ENCODE peak calls at places on chromosome X, in nine cellular contexts. H, Y, F, T, N, I, P, G and K are unnamed samples.

GRCh38 chrX:30488092-30488491 is 89.5 kb downstream of the TASL start:
- DNase-seq in H (no peak), Y (no peak), F (no peak), T (peak; percentile 26), N (peak; percentile 41), I (no peak), P (no peak), G (no peak), K (no peak)

GRCh38 chrX:44889824-44890223 is 16.8 kb downstream of the KDM6A start:
- DNase-seq in H (no peak), Y (no peak), F (no peak), T (no peak), N (no peak), I (no peak), P (no peak), G (no peak), K (no peak)

GRCh38 chrX:42540150-42540549 is 237.8 kb downstream of the PPP1R2C start:
- DNase-seq in H (no peak), Y (no peak), F (no peak), T (no peak), N (no peak), I (no peak), P (no peak), G (no peak), K (no peak)

GRCh38 chrX:74179071-74179470 is 124.9 kb upstream of the ZCCHC13 start:
- DNase-seq in H (no peak), Y (no peak), F (no peak), T (peak; percentile 36), N (peak; percentile 39), I (peak; percentile 66), P (peak; percentile 20), G (no peak), K (no peak)

GRCh38 chrX:66408507-66408906 is 230.4 kb downstream of the EDA2R start:
- DNase-seq in H (no peak), Y (no peak), F (no peak), T (peak; percentile 4), N (no peak), I (no peak), P (no peak), G (no peak), K (no peak)

GRCh38 chrX:93538575-93538974 is 134.8 kb downstream of the NAP1L3 start:
- DNase-seq in H (no peak), Y (no peak), F (no peak), T (no peak), N (peak; percentile 8), I (no peak), P (no peak), G (no peak), K (no peak)

GRCh38 chrX:24515447-24515846 is 50.4 kb downstream of the PDK3 start:
- DNase-seq in H (no peak), Y (no peak), F (no peak), T (peak; percentile 37), N (no peak), I (no peak), P (no peak), G (no peak), K (no peak)

GRCh38 chrX:42664706-42665105 is 113.3 kb downstream of the PPP1R2C start:
- DNase-seq in H (no peak), Y (no peak), F (no peak), T (no peak), N (no peak), I (no peak), P (no peak), G (no peak), K (no peak)

GRCh38 chrX:63128509-63128908 is 222.6 kb downstream of the SPIN4 start:
- DNase-seq in H (no peak), Y (no peak), F (no peak), T (peak; percentile 36), N (peak; percentile 33), I (no peak), P (no peak), G (no peak), K (peak; percentile 9)

GRCh38 chrX:74931214-74931613 is 6.0 kb upstream of the NEXMIF start:
- DNase-seq in H (no peak), Y (no peak), F (no peak), T (no peak), N (no peak), I (no peak), P (no peak), G (no peak), K (no peak)

GRCh38 chrX:418927-419729 is 32.4 kb upstream of the PPP2R3B start:
- DNase-seq in H (no peak), Y (peak; percentile 13), F (no peak), T (no peak), N (no peak), I (no peak), P (no peak), G (no peak), K (no peak)

GRCh38 chrX:154596290-154596929 is 11.5 kb downstream of the CTAG1A start:
- DNase-seq in H (no peak), Y (no peak), F (no peak), T (no peak), N (peak; percentile 73), I (peak; percentile 93), P (no peak), G (no peak), K (peak; percentile 78)

GRCh38 chrX:57104406-57104805 is 16.9 kb downstream of the SPIN2B start:
- DNase-seq in H (no peak), Y (no peak), F (no peak), T (no peak), N (no peak), I (no peak), P (no peak), G (no peak), K (no peak)

DNA sequence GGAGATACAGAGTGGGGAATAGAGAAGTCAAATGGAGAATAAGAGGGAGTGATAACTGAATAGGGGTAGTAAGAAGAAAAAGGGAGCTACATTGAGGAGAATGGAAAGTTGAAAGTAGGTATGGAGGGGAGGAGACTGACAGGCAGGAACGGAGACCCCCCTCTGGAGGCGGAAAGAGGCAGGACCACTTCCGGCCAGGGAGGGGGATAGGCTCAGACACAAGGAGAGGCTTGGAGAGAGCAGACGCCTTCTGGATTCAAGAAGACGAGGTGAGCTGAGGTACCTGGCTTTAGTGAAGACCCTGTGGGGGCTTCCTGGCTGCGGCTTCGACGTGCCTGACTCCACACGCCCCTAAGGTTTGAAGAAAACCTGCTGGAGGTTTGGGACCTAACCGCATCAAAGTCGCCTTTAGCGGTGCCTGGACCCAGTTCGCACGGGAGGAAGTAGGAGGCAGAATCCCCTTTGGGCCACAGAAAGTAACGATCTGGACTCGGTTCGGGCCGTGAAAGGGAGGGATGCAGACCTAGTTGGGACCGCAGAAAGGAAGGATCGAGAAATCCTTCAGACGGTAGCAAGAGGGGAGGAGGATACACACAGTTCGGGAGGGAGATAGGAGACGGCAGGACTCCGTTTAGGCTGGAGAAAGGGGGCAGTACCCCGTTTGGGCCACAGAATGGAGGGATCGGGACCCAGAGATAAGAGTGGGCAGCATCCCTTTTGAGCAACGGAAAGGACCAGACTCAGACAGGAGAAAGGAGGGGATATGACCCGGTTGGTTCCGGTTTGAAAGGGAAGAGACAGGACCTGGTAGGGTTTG is at the start of gene TRO:
- DNase-seq in H (no peak), Y (no peak), F (no peak), T (no peak), N (peak; percentile 26), I (no peak), P (no peak), G (no peak), K (peak; percentile 12)
- H3K4me3 ChIP-seq in H (peak within 1 kb of the TSS; percentile 59), Y (peak within 1 kb of the TSS; percentile 34), F (peak within 1 kb of the TSS; percentile 80), T (peak within 1 kb of the TSS; percentile 48), N (peak within 1 kb of the TSS; percentile 86), I (peak within 1 kb of the TSS; percentile 93), P (peak within 1 kb of the TSS; percentile 84), G (peak within 1 kb of the TSS; percentile 48), K (peak within 1 kb of the TSS; percentile 50)

DNA sequence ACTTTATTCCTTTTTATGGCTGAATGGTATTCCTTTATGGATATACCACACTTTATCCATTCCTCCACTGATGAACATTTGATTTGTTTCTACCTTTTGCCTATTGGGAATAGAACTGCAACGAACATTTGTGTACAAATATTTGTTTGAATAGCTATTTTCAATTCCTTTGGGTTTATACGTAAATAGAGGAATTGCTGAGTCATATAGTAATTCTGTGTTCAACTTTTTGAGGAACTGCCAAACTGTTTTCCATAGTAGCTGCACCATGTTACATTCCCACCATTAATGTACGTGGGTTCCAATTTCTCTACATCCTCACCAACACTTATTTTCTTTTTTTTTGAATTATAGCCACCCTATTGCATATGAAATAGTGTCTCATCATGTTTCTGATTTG is 156.5 kb upstream of the ATP6AP2 start:
- DNase-seq in H (no peak), Y (no peak), F (no peak), T (no peak), N (no peak), I (no peak), P (no peak), G (no peak), K (no peak)
- H3K9me3 ChIP-seq in H (peaks cover 16% of the 10 kb centered on the region), Y (no peaks in the 10 kb centered on the region), F (no peaks in the 10 kb centered on the region), T (no peaks in the 10 kb centered on the region), N (no peaks in the 10 kb centered on the region), I (no peaks in the 10 kb centered on the region), P (no peaks in the 10 kb centered on the region), G (peaks cover 23% of the 10 kb centered on the region), K (peaks cover 6% of the 10 kb centered on the region)

DNA sequence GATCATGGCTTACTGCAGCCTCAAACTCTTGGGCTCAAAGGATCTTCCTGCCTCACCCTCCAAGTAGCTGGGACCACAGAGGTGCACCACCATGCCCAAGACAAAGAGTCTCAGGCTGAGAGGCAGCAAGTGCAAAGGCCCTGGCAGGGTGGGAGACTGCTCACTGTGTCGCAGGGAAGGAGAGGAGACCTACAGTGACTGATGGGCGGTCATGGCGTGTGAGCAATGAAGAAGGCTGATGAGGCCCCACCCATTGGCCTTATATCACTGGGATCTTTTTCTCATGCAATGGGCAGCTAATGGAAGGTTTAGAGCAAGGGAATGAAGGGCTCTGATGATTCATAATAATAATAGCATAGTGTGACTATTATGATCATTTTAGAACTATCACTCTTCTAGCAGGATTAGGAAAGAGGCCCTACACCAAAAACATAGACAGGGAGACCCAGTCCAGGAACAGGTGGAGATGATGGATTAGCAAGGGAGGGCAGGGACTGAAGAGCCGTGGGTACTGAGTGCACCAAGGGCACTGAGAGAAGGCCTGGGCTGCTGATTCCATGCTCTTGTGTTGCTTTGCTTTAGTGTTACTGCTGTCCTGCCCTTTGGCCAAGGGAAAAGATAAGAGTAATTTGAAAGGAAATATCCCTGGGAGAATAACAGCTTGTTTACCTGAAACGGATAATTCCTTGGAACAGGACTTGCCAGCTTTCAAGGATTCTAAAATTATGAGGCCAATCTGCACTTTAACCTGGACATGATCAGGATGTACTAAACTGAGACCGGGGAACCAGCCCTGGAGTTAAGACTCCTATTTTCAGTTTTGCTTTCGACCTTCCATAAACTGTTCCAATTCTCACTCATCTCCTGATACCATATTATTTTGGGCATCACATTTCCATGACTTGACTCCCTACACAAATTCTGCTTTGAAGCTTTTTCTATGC is 20.6 kb downstream of the FAM9C start:
- DNase-seq in H (no peak), Y (no peak), F (no peak), T (no peak), N (no peak), I (no peak), P (no peak), G (no peak), K (no peak)
- H3K4me3 ChIP-seq in H (no peak overlapping the region), Y (no peak overlapping the region), F (no peak overlapping the region), T (no peak overlapping the region), N (no peak overlapping the region), I (no peak overlapping the region), P (no peak overlapping the region), G (no peak overlapping the region), K (no peak overlapping the region)

DNA sequence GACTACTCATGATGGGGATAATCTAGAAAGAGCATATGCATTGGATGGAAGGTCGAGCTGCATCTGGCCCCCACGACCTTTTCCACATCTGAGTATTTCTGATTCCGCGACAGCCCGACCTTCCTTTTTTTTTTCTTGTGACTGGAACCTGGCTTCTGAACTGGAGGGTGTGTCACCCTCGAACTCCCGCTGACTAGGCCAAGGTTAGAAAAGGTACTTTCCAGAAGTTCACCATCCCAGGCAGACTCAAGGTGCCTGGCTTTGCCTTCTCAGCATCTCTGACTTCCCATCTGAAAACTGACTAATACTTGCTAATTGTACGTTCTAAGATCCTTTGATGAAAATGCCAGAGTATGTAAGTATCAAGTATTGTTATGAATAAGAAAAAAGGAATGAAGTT is 49.3 kb upstream of the CD40LG start:
- DNase-seq in H (no peak), Y (no peak), F (no peak), T (no peak), N (no peak), I (no peak), P (no peak), G (no peak), K (no peak)
- H3K9me3 ChIP-seq in H (no peaks in the 10 kb centered on the region), Y (no peaks in the 10 kb centered on the region), F (no peaks in the 10 kb centered on the region), T (no peaks in the 10 kb centered on the region), N (no peaks in the 10 kb centered on the region), I (no peaks in the 10 kb centered on the region), P (no peaks in the 10 kb centered on the region), G (no peaks in the 10 kb centered on the region), K (no peaks in the 10 kb centered on the region)